ENCODE peak calls at places on chromosomes 11 and 22, in five cellular contexts. S, E, P, H and J are unnamed samples.

GRCh38 chr11:57072640-57073039 is 83.9 kb downstream of the OR5AK2 start:
- DNase-seq in S (no peak), E (peak; percentile 93), P (peak; percentile 94), H (no peak), J (no peak)

GRCh38 chr11:125591659-125592304 is 870 bp upstream of the STT3A start:
- DNase-seq in S (peak; percentile 37), E (peak; percentile 38), P (no peak), H (no peak), J (peak; percentile 43)

GRCh38 chr11:65043881-65044501 is 3.0 kb downstream of the SAC3D1 start:
- DNase-seq in S (no peak), E (no peak), P (no peak), H (no peak), J (peak; percentile 53)

GRCh38 chr11:86119062-86119461 is 50.2 kb upstream of the PICALM start:
- DNase-seq in S (no peak), E (no peak), P (no peak), H (no peak), J (no peak)

GRCh38 chr22:45007946-45008852 is 1.6 kb downstream of the PHF21B start:
- DNase-seq in S (no peak), E (peak; percentile 20), P (no peak), H (no peak), J (no peak)

GRCh38 chr22:19680287-19680881 is 33.9 kb upstream of the SEPTIN5 start:
- DNase-seq in S (no peak), E (no peak), P (no peak), H (no peak), J (no peak)

GRCh38 chr11:8207080-8208000 is 38.5 kb upstream of the RIC3 start:
- DNase-seq in S (peak; percentile 17), E (no peak), P (no peak), H (no peak), J (no peak)

GRCh38 chr11:74691755-74692154 is 39.5 kb downstream of the CHRDL2 start:
- DNase-seq in S (no peak), E (no peak), P (no peak), H (no peak), J (no peak)

GRCh38 chr11:64644348-64645242 is 53.6 kb downstream of the SLC22A12 start:
- DNase-seq in S (no peak), E (no peak), P (no peak), H (no peak), J (peak; percentile 82)

GRCh38 chr11:102202972-102203371 is 92.7 kb downstream of the YAP1 start:
- DNase-seq in S (no peak), E (no peak), P (no peak), H (no peak), J (no peak)

GRCh38 chr11:102199673-102200072 is 89.4 kb downstream of the YAP1 start:
- DNase-seq in S (no peak), E (no peak), P (no peak), H (no peak), J (no peak)

GRCh38 chr11:102204174-102204573 is 93.9 kb downstream of the YAP1 start:
- DNase-seq in S (no peak), E (no peak), P (no peak), H (no peak), J (no peak)

GRCh38 chr11:102197759-102198158 is 87.5 kb downstream of the YAP1 start:
- DNase-seq in S (no peak), E (peak; percentile 26), P (no peak), H (no peak), J (no peak)

GRCh38 chr11:102201776-102202175 is 91.5 kb downstream of the YAP1 start:
- DNase-seq in S (no peak), E (no peak), P (no peak), H (no peak), J (no peak)
- TF ChIP-seq CTCF in S (no peak), E (no peak), P (no peak), H (no peak), J (no peak)

GRCh38 chr11:119337581-119338317 is 2.9 kb downstream of the C1QTNF5 start:
- DNase-seq in S (no peak), E (peak; percentile 93), P (peak; percentile 31), H (no peak), J (no peak)
- H3K4me3 ChIP-seq in S (no peak overlapping the region), E (peak overlapping the region; percentile 43), P (peak overlapping the region; percentile 50), H (no peak overlapping the region), J (no peak overlapping the region)

DNA sequence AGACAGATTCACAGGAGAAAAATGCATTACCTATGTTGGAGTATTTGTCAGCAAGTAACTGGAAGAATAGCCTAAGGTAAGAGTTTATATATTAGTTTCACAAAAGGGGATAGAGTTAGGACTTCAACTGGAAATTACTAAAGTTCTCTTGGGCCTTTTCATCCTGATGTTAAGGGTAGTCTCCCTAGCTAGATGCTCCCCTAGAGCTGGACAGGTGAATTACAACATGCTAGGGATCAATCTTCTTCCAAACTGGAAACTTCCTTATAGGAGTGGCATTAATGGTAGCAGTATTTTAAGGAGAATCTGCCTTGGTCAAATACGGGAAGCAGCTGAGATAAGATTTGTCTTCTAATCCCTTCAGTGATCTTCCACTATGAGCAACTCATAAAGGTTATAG is 632.8 kb upstream of the RAG2 start:
- DNase-seq in S (no peak), E (no peak), P (no peak), H (no peak), J (no peak)
- TF ChIP-seq CTCF in S (no peak), E (no peak), P (peak; percentile 12), H (no peak), J (no peak)

GRCh38 chr11:94545641-94546470 is 2.1 kb downstream of the FUT4 start:
- DNase-seq in S (no peak), E (no peak), P (no peak), H (no peak), J (no peak)
- H3K4me3 ChIP-seq in S (peak overlapping the region; percentile 86), E (peak overlapping the region; percentile 62), P (peak overlapping the region; percentile 47), H (peak overlapping the region; percentile 93), J (peak overlapping the region; percentile 34)

DNA sequence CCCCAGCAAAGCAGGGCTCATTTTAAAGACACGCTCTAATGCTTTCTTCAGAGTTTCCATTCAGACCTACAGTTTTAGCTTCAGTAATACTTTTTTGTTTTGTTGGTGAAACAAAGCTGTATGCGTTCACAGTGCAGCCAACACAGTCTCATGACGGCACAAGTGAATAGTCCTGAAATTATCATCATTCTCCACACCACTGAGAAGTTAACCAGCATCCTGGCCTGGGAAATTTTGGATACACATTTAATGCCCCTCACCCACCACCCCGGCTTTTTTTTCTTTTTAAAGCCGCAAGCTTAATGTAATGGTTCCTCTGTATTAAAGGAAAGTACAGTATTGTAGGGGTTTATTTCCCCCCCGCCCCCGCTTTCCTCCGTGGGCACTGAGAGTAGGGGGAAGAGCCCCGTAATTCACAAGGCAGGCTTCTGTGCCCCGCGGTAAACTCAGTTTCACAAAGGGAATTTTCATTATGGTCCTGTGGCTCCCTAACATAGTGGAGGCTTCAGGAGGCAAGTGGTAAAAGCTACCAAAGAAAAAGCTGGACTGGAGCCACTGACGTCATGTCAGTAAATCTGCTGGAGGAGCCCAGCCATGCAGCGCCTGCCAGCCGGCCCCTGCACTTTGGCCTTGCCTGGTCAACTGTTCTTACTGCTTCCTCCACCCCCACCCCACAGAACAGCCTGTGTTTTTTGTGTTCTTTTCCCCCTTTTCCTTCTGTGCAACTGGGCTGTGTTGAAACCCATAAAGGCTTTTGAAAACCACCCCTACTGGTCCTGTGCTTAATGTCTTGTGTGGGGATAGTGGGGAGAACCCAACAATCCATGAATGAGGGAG is 18.2 kb downstream of the TEAD1 start:
- DNase-seq in S (peak; percentile 93), E (peak; percentile 99), P (peak; percentile 97), H (peak; percentile 47), J (peak; percentile 92)
- TF ChIP-seq CTCF in S (no peak), E (no peak), P (peak; percentile 2), H (no peak), J (no peak)

GRCh38 chr11:9363954-9364912 is 20.2 kb upstream of the IPO7 start:
- DNase-seq in S (peak; percentile 96), E (peak; percentile 98), P (peak; percentile 87), H (peak; percentile 89), J (peak; percentile 90)
- H3K4me3 ChIP-seq in S (peak overlapping the region; percentile 48), E (peak overlapping the region; percentile 52), P (peak overlapping the region; percentile 34), H (peak overlapping the region; percentile 34), J (no peak overlapping the region)

DNA sequence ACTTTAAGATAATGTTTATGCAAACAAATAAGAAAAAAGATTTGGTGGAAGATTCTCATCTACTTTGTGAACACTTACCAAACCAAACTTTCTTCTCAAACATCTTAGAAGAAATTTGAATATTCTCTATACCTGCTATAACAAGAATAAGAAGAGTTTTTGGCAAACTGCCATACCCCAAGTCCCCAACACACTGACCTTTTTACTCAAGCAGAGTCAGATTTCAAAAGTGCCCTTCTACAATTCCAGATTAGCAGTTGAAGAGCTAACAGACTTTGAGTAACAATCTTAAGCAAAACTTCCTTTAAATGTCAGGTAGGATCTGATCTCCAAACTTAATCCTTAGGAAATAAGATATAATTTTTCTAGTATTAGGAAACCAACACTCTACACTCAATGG is 33.9 kb downstream of the TSG101 start:
- DNase-seq in S (no peak), E (no peak), P (no peak), H (no peak), J (no peak)
- TF ChIP-seq CTCF in S (no peak), E (no peak), P (no peak), H (no peak), J (no peak)

DNA sequence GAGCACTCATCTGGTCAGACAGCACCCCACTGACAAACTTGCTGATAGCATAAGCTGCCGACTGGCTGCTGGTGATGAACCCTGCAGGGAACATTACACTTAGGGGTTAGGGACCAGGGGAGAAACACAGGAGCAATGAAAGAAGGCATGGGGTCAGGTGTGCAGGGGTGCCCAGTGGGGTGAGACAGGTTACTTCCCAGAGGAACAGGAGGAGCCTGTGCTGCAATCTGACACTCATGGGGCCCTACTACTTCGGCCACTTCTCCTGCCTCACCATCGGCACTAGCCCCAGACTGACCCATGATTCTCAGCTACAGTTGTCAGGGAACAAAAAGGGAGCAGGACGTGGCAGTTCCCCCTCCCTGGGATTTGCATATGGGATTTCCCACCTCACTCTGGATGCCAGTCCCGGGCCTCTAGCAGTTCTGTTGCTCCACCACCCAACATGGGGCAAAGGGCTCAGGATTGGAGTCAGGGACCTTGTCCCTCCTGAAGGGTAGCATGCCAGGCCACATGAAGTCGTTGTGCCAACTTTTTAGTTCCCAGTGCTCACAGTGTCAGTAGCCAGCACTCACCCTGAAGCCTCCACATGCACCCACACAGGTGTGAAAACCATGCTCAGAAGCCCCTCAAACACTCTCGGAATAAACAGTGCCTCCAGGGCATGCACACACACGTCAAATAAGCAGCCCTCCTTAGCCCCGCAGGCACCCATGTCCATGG is 2.2 kb downstream of the SLC37A4 start:
- DNase-seq in S (no peak), E (no peak), P (no peak), H (no peak), J (no peak)
- H3K4me3 ChIP-seq in S (no peak overlapping the region), E (no peak overlapping the region), P (no peak overlapping the region), H (no peak overlapping the region), J (no peak overlapping the region)